ENCODE peak calls at places on chromosome 10, in four cellular contexts. D, Z, M and H are unnamed samples.

GRCh38 chr10:90051053-90051452 is 349.7 kb downstream of the KIF20B start:
- DNase-seq in D (no peak), Z (no peak), M (no peak), H (no peak)

GRCh38 chr10:128811943-128812342 is 655.1 kb upstream of the MGMT start:
- DNase-seq in D (no peak), Z (no peak), M (no peak), H (no peak)

GRCh38 chr10:108204528-108205313 is 1040.2 kb upstream of the SORCS1 start:
- DNase-seq in D (peak; percentile 37), Z (no peak), M (no peak), H (no peak)

GRCh38 chr10:91909178-91909677 is at the start of gene FGFBP3:
- DNase-seq in D (peak; percentile 60), Z (peak; percentile 47), M (peak; percentile 28), H (no peak)

GRCh38 chr10:124827474-124827873 is 25.9 kb downstream of the ABRAXAS2 start:
- DNase-seq in D (no peak), Z (no peak), M (peak; percentile 1), H (no peak)

GRCh38 chr10:130817674-130818073 is 493.8 kb downstream of the TCERG1L start:
- DNase-seq in D (no peak), Z (no peak), M (no peak), H (no peak)

GRCh38 chr10:48905311-48905710 is 34.3 kb downstream of the LRRC18 start:
- DNase-seq in D (no peak), Z (no peak), M (no peak), H (no peak)

GRCh38 chr10:114401195-114401741 is 3.0 kb downstream of the AFAP1L2 start:
- DNase-seq in D (no peak), Z (peak; percentile 89), M (peak; percentile 58), H (peak; percentile 75)

GRCh38 chr10:98006266-98006665 is 24.2 kb downstream of the CRTAC1 start:
- DNase-seq in D (no peak), Z (no peak), M (no peak), H (no peak)

GRCh38 chr10:32445740-32446615 is at the start of gene CCDC7:
- DNase-seq in D (peak; percentile 74), Z (peak; percentile 74), M (peak; percentile 82), H (peak; percentile 88)

GRCh38 chr10:100516847-100517246 is 2.8 kb downstream of the SEC31B start:
- DNase-seq in D (peak; percentile 10), Z (no peak), M (no peak), H (no peak)

GRCh38 chr10:30422981-30423654 is 10.9 kb upstream of the MAP3K8 start:
- DNase-seq in D (peak; percentile 25), Z (peak; percentile 39), M (peak; percentile 48), H (peak; percentile 82)

GRCh38 chr10:119060107-119060506 is 20.5 kb downstream of the EIF3A start:
- DNase-seq in D (no peak), Z (no peak), M (no peak), H (no peak)

GRCh38 chr10:88074971-88075370 is 211.5 kb downstream of the PTEN start:
- DNase-seq in D (no peak), Z (no peak), M (no peak), H (no peak)

GRCh38 chr10:9635691-9636090 is 1382.0 kb upstream of the CELF2 start:
- DNase-seq in D (no peak), Z (no peak), M (peak; percentile 43), H (no peak)

GRCh38 chr10:90413196-90413595 is 444.6 kb downstream of the HTR7 start:
- DNase-seq in D (no peak), Z (no peak), M (no peak), H (no peak)

GRCh38 chr10:124545346-124545745 is 83.7 kb downstream of the LHPP start:
- DNase-seq in D (no peak), Z (no peak), M (no peak), H (no peak)

GRCh38 chr10:29304259-29305030 is 15.6 kb downstream of the LYZL1 start:
- DNase-seq in D (peak; percentile 65), Z (peak; percentile 82), M (peak; percentile 72), H (no peak)

GRCh38 chr10:70455213-70455630 is 13.7 kb upstream of the NODAL start:
- DNase-seq in D (no peak), Z (no peak), M (no peak), H (no peak)

GRCh38 chr10:116115233-116115632 is 157.8 kb downstream of the GFRA1 start:
- DNase-seq in D (no peak), Z (no peak), M (no peak), H (no peak)

GRCh38 chr10:70323143-70323696 is 39.4 kb upstream of the NPFFR1 start:
- DNase-seq in D (no peak), Z (no peak), M (no peak), H (no peak)

GRCh38 chr10:87691515-87692070 is 31.9 kb downstream of the PAPSS2 start:
- DNase-seq in D (no peak), Z (no peak), M (no peak), H (no peak)

GRCh38 chr10:12729885-12730284 is 271.6 kb downstream of the CCDC3 start:
- DNase-seq in D (peak; percentile 46), Z (no peak), M (no peak), H (no peak)

DNA sequence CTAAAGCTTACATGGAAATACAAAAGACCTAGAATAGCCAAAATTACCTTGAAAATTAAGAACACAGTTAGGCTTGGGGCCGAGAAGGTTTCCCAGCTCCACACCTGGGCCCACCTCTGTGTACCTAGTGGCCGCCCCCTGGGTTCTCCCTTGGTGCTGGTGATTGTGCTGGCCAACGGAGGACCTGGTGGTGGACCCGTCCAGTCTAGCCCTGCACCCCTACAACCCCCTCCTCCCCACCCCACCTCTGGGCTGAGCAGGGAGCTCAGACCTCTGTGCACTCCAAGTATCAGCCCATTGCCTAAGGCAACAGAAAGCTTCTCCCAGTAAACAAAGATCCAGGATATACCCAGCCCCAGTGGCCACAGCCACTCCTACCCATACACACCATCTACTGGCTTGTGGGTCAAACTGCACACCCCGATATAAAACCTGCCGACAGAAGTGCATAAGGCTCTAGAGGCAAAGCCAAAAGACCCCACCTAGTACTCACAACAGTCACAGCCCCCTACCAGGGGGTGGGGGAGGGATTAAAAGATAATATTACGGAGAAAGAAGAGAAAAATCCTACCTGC is 105.0 kb upstream of the DIP2C start:
- DNase-seq in D (no peak), Z (no peak), M (no peak), H (peak; percentile 46)
- TF ChIP-seq CTCF in D (no peak), Z (no peak), M (peak; percentile 56), H (no peak)

DNA sequence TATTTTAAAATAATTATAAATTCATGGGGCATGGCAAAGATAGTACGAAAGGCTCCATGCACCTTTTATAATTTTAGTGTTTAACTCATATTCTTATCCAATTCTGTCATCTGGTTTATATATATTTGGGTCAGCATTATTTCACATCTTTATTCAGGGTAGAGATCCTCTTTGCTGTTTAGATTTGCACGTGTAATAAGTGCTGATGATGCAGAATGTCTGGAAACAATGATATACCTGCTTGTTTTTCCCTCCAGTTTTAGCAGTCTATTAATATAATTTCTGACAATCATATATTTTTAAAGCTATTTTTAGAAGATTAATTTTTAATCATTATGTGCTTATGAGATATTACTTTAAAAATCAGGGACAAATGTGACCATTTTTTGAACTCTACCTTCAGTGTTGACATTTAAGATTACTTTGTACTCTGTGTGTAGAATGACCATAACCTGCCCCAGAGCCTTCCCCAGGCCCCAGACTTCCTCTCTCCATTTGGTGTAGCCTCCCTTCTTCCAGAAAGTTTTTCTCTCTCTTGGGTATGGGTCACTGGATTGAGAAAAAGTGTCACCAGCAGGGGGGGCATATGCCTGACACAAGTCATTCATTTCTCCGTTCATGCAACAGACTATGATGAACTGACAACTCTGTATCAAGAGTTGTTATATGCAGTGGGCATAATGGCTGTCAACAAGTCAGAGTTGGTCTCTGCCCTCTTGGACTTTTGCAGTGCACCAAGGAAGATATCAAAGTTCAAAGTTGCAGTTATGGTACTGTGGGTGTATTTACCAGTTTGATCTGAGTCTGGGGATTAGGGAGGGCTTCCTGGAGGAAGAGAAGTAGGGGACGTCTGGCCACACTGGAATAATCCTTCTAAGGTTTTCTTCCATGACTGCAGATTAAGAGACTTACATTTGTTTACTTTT is 192.6 kb upstream of the CCDC6 start:
- DNase-seq in D (peak; percentile 3), Z (no peak), M (peak; percentile 13), H (no peak)
- TF ChIP-seq CTCF in D (no peak), Z (no peak), M (peak; percentile 59), H (no peak)

GRCh38 chr10:86344714-86345161 is 21.9 kb downstream of the GRID1 start:
- DNase-seq in D (no peak), Z (no peak), M (no peak), H (no peak)
- TF ChIP-seq CTCF in D (no peak), Z (no peak), M (no peak), H (no peak)

DNA sequence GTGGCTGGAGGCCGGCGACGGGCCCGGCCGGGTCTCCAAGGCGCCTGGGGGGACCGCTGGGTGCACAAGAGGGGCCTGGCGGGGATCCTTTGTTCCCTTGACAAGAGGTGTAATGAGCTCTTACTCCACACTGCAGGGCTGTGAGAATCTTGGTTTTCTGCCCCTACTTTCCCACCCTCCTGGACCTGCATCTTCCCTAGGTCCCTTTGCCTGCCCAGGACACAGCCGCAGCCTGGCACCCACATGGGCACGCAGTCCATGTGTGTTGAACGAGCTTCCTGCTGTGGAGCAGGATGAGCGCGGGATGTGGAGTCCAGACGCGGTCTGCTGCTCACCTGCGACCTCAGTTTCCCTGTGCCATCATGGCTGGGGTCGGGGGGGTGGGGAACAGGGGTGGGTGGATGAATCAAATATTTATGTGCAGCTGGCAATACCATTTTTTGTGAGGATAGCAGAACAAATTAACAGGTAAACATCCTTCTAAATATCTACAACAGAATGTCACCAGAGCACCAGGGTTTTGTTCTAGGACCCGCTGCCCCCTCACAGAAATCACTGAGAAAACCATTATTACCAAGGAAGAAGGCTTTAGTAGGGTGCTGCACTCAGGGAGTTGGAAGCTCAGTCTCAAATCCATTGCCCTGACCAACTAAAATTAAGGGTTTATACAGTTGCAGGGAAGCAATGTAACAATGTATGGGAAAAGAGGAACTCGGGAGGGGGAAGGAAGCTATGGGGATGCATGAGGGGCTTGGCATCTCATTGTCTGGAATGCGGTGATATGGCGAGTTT is 474 bp upstream of the NSMCE4A start:
- DNase-seq in D (no peak), Z (no peak), M (no peak), H (no peak)
- TF ChIP-seq CTCF in D (peak; percentile 4), Z (no peak), M (peak; percentile 49), H (peak; percentile 57)

DNA sequence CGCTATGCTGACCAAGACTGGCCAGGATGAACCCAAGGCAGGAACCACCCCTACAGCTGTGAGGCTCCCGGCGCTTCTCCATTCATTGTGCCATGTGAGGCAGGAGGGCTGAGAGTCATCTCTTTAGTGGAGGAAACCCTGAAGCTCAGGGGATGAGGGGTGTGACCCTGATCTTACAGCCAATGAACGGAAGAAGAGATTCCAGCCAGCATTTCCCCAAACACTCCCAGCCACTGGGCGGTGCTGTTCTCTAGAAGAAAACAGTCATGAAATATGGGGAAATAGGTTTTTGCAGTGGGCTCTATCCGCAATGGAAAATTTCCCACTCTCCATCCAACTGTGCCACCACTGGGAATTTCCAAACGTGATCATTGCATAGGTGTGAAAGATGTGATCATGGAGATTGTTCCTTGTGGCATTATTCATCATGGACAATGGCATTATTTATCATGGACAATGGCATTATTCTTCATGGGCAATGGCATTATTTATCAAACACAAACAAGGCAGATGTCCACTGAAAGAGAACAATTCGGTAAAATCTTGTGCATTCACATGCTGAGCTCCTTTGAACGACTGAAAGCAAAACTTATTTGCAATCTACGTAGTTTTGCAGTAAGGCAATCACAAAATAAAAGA is 14.0 kb upstream of the SLC18A2 start:
- DNase-seq in D (no peak), Z (no peak), M (peak; percentile 14), H (no peak)
- TF ChIP-seq CTCF in D (peak; percentile 35), Z (no peak), M (peak; percentile 59), H (no peak)